ENCODE peak calls at places on chromosomes 16 and 17, in five cellular contexts. One of them, this sample, is unnamed.

GRCh38 chr16:87441886-87442580 is 49.9 kb downstream of the MAP1LC3B start:
- DNase-seq in CD4-positive, alpha-beta memory T cell: no peak
- DNase-seq in activated T-cell treated with anti-CD3 and anti-CD28 coated beads, Interleukin-2, amount 50 U/mL, for 4 hours: no peak
- DNase-seq in ascending aorta: no peak
- DNase-seq in Right ventricle myocardium inferior: no peak
- DNase-seq in this sample: no peak

GRCh38 chr16:56107944-56108583 is 83.2 kb upstream of the GNAO1 start:
- DNase-seq in ascending aorta: no peak
- DNase-seq in Right ventricle myocardium inferior: no peak
- DNase-seq in CD4-positive, alpha-beta memory T cell: no peak
- DNase-seq in activated T-cell treated with anti-CD3 and anti-CD28 coated beads, Interleukin-2, amount 50 U/mL, for 4 hours: no peak
- DNase-seq in this sample: peak

GRCh38 chr17:12738624-12739023 is 50.7 kb upstream of the ARHGAP44 start:
- DNase-seq in CD4-positive, alpha-beta memory T cell: no peak
- DNase-seq in ascending aorta: no peak
- DNase-seq in Right ventricle myocardium inferior: no peak
- DNase-seq in activated T-cell treated with anti-CD3 and anti-CD28 coated beads, Interleukin-2, amount 50 U/mL, for 4 hours: no peak
- DNase-seq in this sample: no peak

GRCh38 chr17:7380855-7381683 is at the start of gene TNK1:
- DNase-seq in activated T-cell treated with anti-CD3 and anti-CD28 coated beads, Interleukin-2, amount 50 U/mL, for 4 hours: no peak
- DNase-seq in Right ventricle myocardium inferior: peak
- DNase-seq in CD4-positive, alpha-beta memory T cell: no peak
- DNase-seq in ascending aorta: peak
- DNase-seq in this sample: no peak

GRCh38 chr16:12228607-12229499 is 252.3 kb downstream of the SNX29 start:
- DNase-seq in Right ventricle myocardium inferior: peak
- DNase-seq in CD4-positive, alpha-beta memory T cell: no peak
- DNase-seq in ascending aorta: no peak
- DNase-seq in activated T-cell treated with anti-CD3 and anti-CD28 coated beads, Interleukin-2, amount 50 U/mL, for 4 hours: no peak
- DNase-seq in this sample: peak

GRCh38 chr17:16916557-16916920 is 55.4 kb downstream of the TNFRSF13B start:
- DNase-seq in Right ventricle myocardium inferior: no peak
- DNase-seq in CD4-positive, alpha-beta memory T cell: no peak
- DNase-seq in activated T-cell treated with anti-CD3 and anti-CD28 coated beads, Interleukin-2, amount 50 U/mL, for 4 hours: no peak
- DNase-seq in ascending aorta: no peak
- DNase-seq in this sample: no peak

GRCh38 chr17:65933290-65933689 is 258.6 kb downstream of the CEP112 start:
- DNase-seq in activated T-cell treated with anti-CD3 and anti-CD28 coated beads, Interleukin-2, amount 50 U/mL, for 4 hours: no peak
- DNase-seq in CD4-positive, alpha-beta memory T cell: no peak
- DNase-seq in Right ventricle myocardium inferior: no peak
- DNase-seq in ascending aorta: no peak
- DNase-seq in this sample: no peak

GRCh38 chr16:87634411-87634810 is 32.1 kb downstream of the JPH3 start:
- DNase-seq in ascending aorta: no peak
- DNase-seq in activated T-cell treated with anti-CD3 and anti-CD28 coated beads, Interleukin-2, amount 50 U/mL, for 4 hours: no peak
- DNase-seq in CD4-positive, alpha-beta memory T cell: no peak
- DNase-seq in Right ventricle myocardium inferior: peak
- DNase-seq in this sample: no peak

GRCh38 chr17:82283208-82283749 is 9.8 kb upstream of the CSNK1D start:
- DNase-seq in Right ventricle myocardium inferior: peak
- DNase-seq in activated T-cell treated with anti-CD3 and anti-CD28 coated beads, Interleukin-2, amount 50 U/mL, for 4 hours: peak
- DNase-seq in CD4-positive, alpha-beta memory T cell: no peak
- DNase-seq in ascending aorta: no peak
- DNase-seq in this sample: peak

GRCh38 chr16:50096791-50097190 is 31.0 kb downstream of the HEATR3 start:
- DNase-seq in ascending aorta: no peak
- DNase-seq in Right ventricle myocardium inferior: no peak
- DNase-seq in activated T-cell treated with anti-CD3 and anti-CD28 coated beads, Interleukin-2, amount 50 U/mL, for 4 hours: no peak
- DNase-seq in CD4-positive, alpha-beta memory T cell: no peak
- DNase-seq in this sample: no peak

GRCh38 chr17:41578538-41578937 is 6.7 kb upstream of the KRT9 start:
- DNase-seq in CD4-positive, alpha-beta memory T cell: no peak
- DNase-seq in ascending aorta: no peak
- DNase-seq in activated T-cell treated with anti-CD3 and anti-CD28 coated beads, Interleukin-2, amount 50 U/mL, for 4 hours: no peak
- DNase-seq in Right ventricle myocardium inferior: no peak
- DNase-seq in this sample: no peak

GRCh38 chr17:29149431-29150064 is 30.6 kb downstream of the MYO18A start:
- DNase-seq in Right ventricle myocardium inferior: no peak
- DNase-seq in CD4-positive, alpha-beta memory T cell: no peak
- DNase-seq in activated T-cell treated with anti-CD3 and anti-CD28 coated beads, Interleukin-2, amount 50 U/mL, for 4 hours: no peak
- DNase-seq in ascending aorta: peak
- DNase-seq in this sample: no peak

GRCh38 chr16:3595110-3595486 is 16.3 kb downstream of the SLX4 start:
- DNase-seq in activated T-cell treated with anti-CD3 and anti-CD28 coated beads, Interleukin-2, amount 50 U/mL, for 4 hours: no peak
- DNase-seq in CD4-positive, alpha-beta memory T cell: no peak
- DNase-seq in ascending aorta: no peak
- DNase-seq in Right ventricle myocardium inferior: no peak
- DNase-seq in this sample: no peak

GRCh38 chr17:74408262-74408661 is 23.6 kb upstream of the GPRC5C start:
- DNase-seq in activated T-cell treated with anti-CD3 and anti-CD28 coated beads, Interleukin-2, amount 50 U/mL, for 4 hours: no peak
- DNase-seq in Right ventricle myocardium inferior: no peak
- DNase-seq in CD4-positive, alpha-beta memory T cell: no peak
- DNase-seq in ascending aorta: no peak
- DNase-seq in this sample: peak

GRCh38 chr17:31321481-31321880 is at the start of gene EVI2A:
- DNase-seq in Right ventricle myocardium inferior: peak
- DNase-seq in CD4-positive, alpha-beta memory T cell: peak
- DNase-seq in activated T-cell treated with anti-CD3 and anti-CD28 coated beads, Interleukin-2, amount 50 U/mL, for 4 hours: peak
- DNase-seq in ascending aorta: no peak
- DNase-seq in this sample: no peak

GRCh38 chr17:44219126-44219635 is 294 bp downstream of the UBTF start:
- DNase-seq in activated T-cell treated with anti-CD3 and anti-CD28 coated beads, Interleukin-2, amount 50 U/mL, for 4 hours: peak
- DNase-seq in Right ventricle myocardium inferior: peak
- DNase-seq in ascending aorta: peak
- DNase-seq in CD4-positive, alpha-beta memory T cell: peak
- DNase-seq in this sample: no peak

GRCh38 chr16:21026846-21027245 is 123.8 kb downstream of the DNAH3 start:
- DNase-seq in CD4-positive, alpha-beta memory T cell: no peak
- DNase-seq in activated T-cell treated with anti-CD3 and anti-CD28 coated beads, Interleukin-2, amount 50 U/mL, for 4 hours: no peak
- DNase-seq in Right ventricle myocardium inferior: no peak
- DNase-seq in ascending aorta: no peak
- DNase-seq in this sample: no peak

GRCh38 chr17:21058098-21058893 is 15.5 kb upstream of the USP22 start:
- DNase-seq in ascending aorta: no peak
- DNase-seq in Right ventricle myocardium inferior: no peak
- DNase-seq in CD4-positive, alpha-beta memory T cell: no peak
- DNase-seq in activated T-cell treated with anti-CD3 and anti-CD28 coated beads, Interleukin-2, amount 50 U/mL, for 4 hours: no peak
- DNase-seq in this sample: no peak

GRCh38 chr16:84141143-84141670 is 3.8 kb downstream of the HSDL1 start:
- DNase-seq in activated T-cell treated with anti-CD3 and anti-CD28 coated beads, Interleukin-2, amount 50 U/mL, for 4 hours: no peak
- DNase-seq in ascending aorta: no peak
- DNase-seq in Right ventricle myocardium inferior: no peak
- DNase-seq in CD4-positive, alpha-beta memory T cell: no peak
- DNase-seq in this sample: no peak

GRCh38 chr17:46063239-46063638 is 64.2 kb downstream of the STH start:
- DNase-seq in ascending aorta: no peak
- DNase-seq in CD4-positive, alpha-beta memory T cell: no peak
- DNase-seq in activated T-cell treated with anti-CD3 and anti-CD28 coated beads, Interleukin-2, amount 50 U/mL, for 4 hours: no peak
- DNase-seq in Right ventricle myocardium inferior: no peak
- DNase-seq in this sample: no peak

GRCh38 chr17:8552582-8553320 is 77.8 kb downstream of the MYH10 start:
- DNase-seq in CD4-positive, alpha-beta memory T cell: no peak
- DNase-seq in ascending aorta: no peak
- DNase-seq in activated T-cell treated with anti-CD3 and anti-CD28 coated beads, Interleukin-2, amount 50 U/mL, for 4 hours: no peak
- DNase-seq in Right ventricle myocardium inferior: no peak
- DNase-seq in this sample: no peak

GRCh38 chr16:81190667-81191066 is 47.8 kb upstream of the BCO1 start:
- DNase-seq in Right ventricle myocardium inferior: no peak
- DNase-seq in CD4-positive, alpha-beta memory T cell: no peak
- DNase-seq in ascending aorta: no peak
- DNase-seq in activated T-cell treated with anti-CD3 and anti-CD28 coated beads, Interleukin-2, amount 50 U/mL, for 4 hours: no peak
- DNase-seq in this sample: no peak

GRCh38 chr16:47008174-47008573 is 34.7 kb upstream of the DNAJA2 start:
- DNase-seq in Right ventricle myocardium inferior: no peak
- DNase-seq in activated T-cell treated with anti-CD3 and anti-CD28 coated beads, Interleukin-2, amount 50 U/mL, for 4 hours: no peak
- DNase-seq in ascending aorta: no peak
- DNase-seq in CD4-positive, alpha-beta memory T cell: no peak
- DNase-seq in this sample: no peak

GRCh38 chr17:2186937-2187336 is 116.6 kb downstream of the SMG6 start:
- DNase-seq in Right ventricle myocardium inferior: no peak
- DNase-seq in CD4-positive, alpha-beta memory T cell: no peak
- DNase-seq in ascending aorta: no peak
- DNase-seq in activated T-cell treated with anti-CD3 and anti-CD28 coated beads, Interleukin-2, amount 50 U/mL, for 4 hours: no peak
- DNase-seq in this sample: no peak

This sample was measured in DMS153.